ENCODE peak calls at places on chromosomes 3 and 15, in nine cellular contexts. J is PC-3, Q is hepatocyte, H is SK-N-SH, C is OCI-LY7, R is MM.1S, O is GM23338, U is HCT116, M is GM23248. T is an unnamed sample.

GRCh38 chr15:22974745-22975144 is 5.4 kb downstream of the CYFIP1 start:
- DNase-seq in J (no peak), Q (no peak), H (no peak), C (no peak), R (no peak), O (no peak), U (no peak), M (no peak), T (no peak)

GRCh38 chr15:95693917-95694316 is 636.6 kb upstream of the NR2F2 start:
- DNase-seq in J (no peak), Q (no peak), H (no peak), C (no peak), R (no peak), O (no peak), U (no peak), M (peak), T (no peak)

GRCh38 chr3:52820741-52821140 is 9.7 kb downstream of the ITIH4 start:
- DNase-seq in J (peak), Q (peak), H (peak), C (peak), R (no peak), O (peak), U (peak), M (peak), T (peak)

GRCh38 chr3:194938845-194939531 is 253.3 kb downstream of the FAM43A start:
- DNase-seq in J (no peak), Q (peak), H (no peak), C (no peak), R (no peak), O (no peak), U (no peak), M (no peak), T (no peak)

GRCh38 chr15:92930776-92931175 is 30.7 kb downstream of the CHD2 start:
- DNase-seq in J (peak), Q (no peak), H (no peak), C (no peak), R (no peak), O (no peak), U (no peak), M (peak), T (no peak)

GRCh38 chr15:51775967-51776816 is 24.8 kb downstream of the TMOD2 start:
- DNase-seq in J (peak), Q (peak), H (peak), C (peak), R (peak), O (peak), U (peak), M (peak), T (peak)

GRCh38 chr3:40120816-40121215 is 188.7 kb upstream of the EIF1B start:
- DNase-seq in J (peak), Q (peak), H (no peak), C (no peak), R (no peak), O (no peak), U (no peak), M (peak), T (no peak)

GRCh38 chr15:70199601-70200000 is 101.9 kb upstream of the TLE3 start:
- DNase-seq in J (no peak), Q (no peak), H (peak), C (no peak), R (no peak), O (no peak), U (no peak), M (peak), T (no peak)

GRCh38 chr15:89462198-89462912 is 34.0 kb downstream of the RHCG start:
- DNase-seq in J (no peak), Q (no peak), H (no peak), C (peak), R (peak), O (peak), U (peak), M (peak), T (no peak)

GRCh38 chr3:181868576-181868975 is 156.9 kb downstream of the SOX2 start:
- DNase-seq in J (no peak), Q (no peak), H (no peak), C (peak), R (no peak), O (no peak), U (peak), M (no peak), T (no peak)

GRCh38 chr3:9251055-9251786 is 1.8 kb upstream of the SRGAP3 start:
- DNase-seq in J (no peak), Q (no peak), H (no peak), C (no peak), R (no peak), O (no peak), U (no peak), M (peak), T (no peak)

GRCh38 chr3:21705769-21706168 is 45.2 kb downstream of the ZNF385D start:
- DNase-seq in J (peak), Q (no peak), H (no peak), C (no peak), R (no peak), O (no peak), U (no peak), M (peak), T (no peak)

GRCh38 chr3:133992385-133992784 is 37.3 kb downstream of the SLCO2A1 start:
- DNase-seq in J (no peak), Q (peak), H (no peak), C (no peak), R (no peak), O (no peak), U (no peak), M (peak), T (no peak)

GRCh38 chr3:188326968-188327367 is 173.0 kb downstream of the LPP start:
- DNase-seq in J (no peak), Q (no peak), H (no peak), C (no peak), R (no peak), O (no peak), U (no peak), M (no peak), T (no peak)

GRCh38 chr3:178512627-178513026 is 23.6 kb upstream of the KCNMB2 start:
- DNase-seq in J (no peak), Q (no peak), H (no peak), C (no peak), R (no peak), O (no peak), U (no peak), M (no peak), T (no peak)

GRCh38 chr15:70190965-70191364 is 93.2 kb upstream of the TLE3 start:
- DNase-seq in J (no peak), Q (no peak), H (no peak), C (no peak), R (no peak), O (no peak), U (no peak), M (no peak), T (no peak)

DNA sequence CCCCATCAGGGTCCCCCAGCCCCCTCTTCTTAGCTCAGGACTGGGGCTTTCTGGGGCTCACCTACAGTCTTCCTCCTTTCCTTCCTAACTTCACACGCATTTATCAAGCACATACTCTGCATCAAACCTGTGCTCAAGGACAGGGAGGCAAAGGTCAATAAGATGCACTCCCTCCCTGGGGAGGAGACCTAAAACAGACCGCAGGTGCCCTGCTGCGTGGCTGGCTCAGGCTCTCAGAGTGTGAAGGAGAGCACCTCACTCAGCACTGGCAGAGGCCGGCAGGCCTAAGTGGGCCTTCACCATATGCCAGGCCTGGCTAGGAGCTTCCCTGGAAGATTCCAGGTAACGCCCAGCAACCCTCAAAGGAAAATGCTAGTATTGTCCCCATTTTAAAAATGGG is 16.5 kb downstream of the LIPC start:
- DNase-seq in J (no peak), Q (no peak), H (no peak), C (no peak), R (no peak), O (no peak), U (no peak), M (no peak), T (no peak)
- TF ChIP-seq EZH2phosphoT487 in J (no peak), Q (no peak), H (no peak), C (no peak), R (no peak), O (no peak), U (no peak), M (no peak), T (no peak)

GRCh38 chr3:53884623-53885022 is 2.7 kb upstream of the ACTR8 start:
- DNase-seq in J (no peak), Q (no peak), H (no peak), C (no peak), R (no peak), O (no peak), U (no peak), M (no peak), T (no peak)

GRCh38 chr3:53883008-53883407 is 1.1 kb upstream of the ACTR8 start:
- DNase-seq in J (no peak), Q (no peak), H (no peak), C (no peak), R (no peak), O (no peak), U (no peak), M (no peak), T (no peak)

GRCh38 chr3:53885239-53885638 is 3.3 kb upstream of the ACTR8 start:
- DNase-seq in J (no peak), Q (no peak), H (no peak), C (no peak), R (no peak), O (no peak), U (no peak), M (no peak), T (no peak)

GRCh38 chr3:53880396-53881345 is 1.3 kb downstream of the ACTR8 start:
- DNase-seq in J (no peak), Q (no peak), H (peak), C (no peak), R (no peak), O (peak), U (no peak), M (peak), T (peak)

DNA sequence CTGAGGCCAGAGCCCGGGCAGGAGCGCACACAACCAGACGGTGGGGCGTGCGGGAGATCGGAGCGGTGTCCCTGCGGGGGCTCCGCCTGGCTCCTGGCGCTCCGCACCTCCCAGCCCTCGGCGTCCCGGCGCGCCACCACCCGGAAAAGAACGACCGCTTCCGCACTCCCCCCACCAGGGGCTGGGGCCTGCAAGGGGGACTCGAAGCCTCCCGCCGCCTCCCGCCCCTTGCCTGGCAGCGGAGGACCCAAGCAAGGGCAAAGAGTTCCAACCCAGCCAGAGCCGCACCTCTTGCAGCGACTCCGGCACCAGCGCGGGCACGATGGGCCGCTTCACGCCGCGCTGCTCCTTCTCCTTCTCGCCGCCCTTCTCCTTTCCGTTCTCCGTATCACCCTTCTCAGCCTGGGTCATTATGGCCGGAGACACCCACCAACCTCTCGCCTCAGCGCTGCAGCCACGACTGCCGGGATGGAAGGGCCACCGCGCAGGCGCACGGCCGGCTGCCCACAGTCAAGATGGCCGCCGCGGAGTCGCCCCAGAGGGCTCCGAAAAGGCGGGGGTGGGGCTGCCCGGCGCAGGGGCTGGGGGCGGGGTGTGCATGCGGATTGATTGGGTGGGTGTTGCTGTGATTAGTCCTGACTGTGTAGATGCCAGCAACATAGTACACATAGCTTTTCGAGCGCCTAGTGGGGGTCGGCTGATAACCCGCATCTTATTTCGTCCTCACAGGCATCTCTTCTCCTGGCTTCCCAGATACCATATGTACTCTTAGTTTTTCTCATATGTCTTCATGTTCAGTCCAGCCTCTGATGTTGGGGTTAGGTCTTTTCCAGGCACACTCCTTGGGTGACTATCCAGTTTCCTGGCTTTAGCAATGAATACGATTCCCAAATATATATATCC is at the start of gene ACTR8:
- DNase-seq in J (peak), Q (peak), H (peak), C (peak), R (peak), O (peak), U (peak), M (peak), T (peak)
- TF ChIP-seq EZH2phosphoT487 in J (no peak), Q (no peak), H (no peak), C (no peak), R (no peak), O (no peak), U (no peak), M (no peak), T (no peak)

GRCh38 chr3:126147932-126148683 is 32.3 kb downstream of the ALDH1L1 start:
- DNase-seq in J (no peak), Q (no peak), H (no peak), C (no peak), R (no peak), O (no peak), U (no peak), M (no peak), T (no peak)
- TF ChIP-seq EZH2phosphoT487 in J (no peak), Q (no peak), H (no peak), C (no peak), R (no peak), O (no peak), U (no peak), M (no peak), T (no peak)

GRCh38 chr3:129794319-129795201 is 99.0 kb downstream of the TMCC1 start:
- DNase-seq in J (peak), Q (peak), H (peak), C (peak), R (no peak), O (peak), U (peak), M (peak), T (peak)
- TF ChIP-seq EZH2phosphoT487 in J (no peak), Q (no peak), H (no peak), C (no peak), R (no peak), O (no peak), U (no peak), M (no peak), T (no peak)

GRCh38 chr3:147613710-147614109 is 204.5 kb downstream of the ZIC1 start:
- DNase-seq in J (no peak), Q (no peak), H (no peak), C (no peak), R (peak), O (no peak), U (no peak), M (no peak), T (no peak)
- TF ChIP-seq EZH2phosphoT487 in J (no peak), Q (no peak), H (no peak), C (no peak), R (no peak), O (no peak), U (no peak), M (no peak), T (no peak)

T was measured in neural progenitor cell.